ENCODE peak calls at places on chromosomes 7 and 10, in four cellular contexts. Y is BJ, M is type B pancreatic cell, D is GM10248. V is an unnamed sample.
A peak's percentile ranks its signal among the peaks of the same experiment; 100 is the strongest.

GRCh38 chr7:40887099-40887498 is 752.3 kb downstream of the SUGCT start:
- DNase-seq in Y (no peak), M (no peak), D (no peak), V (no peak)

GRCh38 chr10:118763202-118763988 is 8.6 kb upstream of the CACUL1 start:
- DNase-seq in Y (no peak), M (no peak), D (no peak), V (no peak)

GRCh38 chr7:157080111-157080730 is 58.5 kb upstream of the UBE3C start:
- DNase-seq in Y (no peak), M (peak; percentile 45), D (no peak), V (no peak)

GRCh38 chr7:70267381-70267780 is 669.1 kb downstream of the AUTS2 start:
- DNase-seq in Y (no peak), M (no peak), D (no peak), V (no peak)

GRCh38 chr7:135260930-135261721 is 27.5 kb downstream of the STRA8 start:
- DNase-seq in Y (no peak), M (no peak), D (no peak), V (no peak)

GRCh38 chr7:6256709-6257535 is 15.5 kb downstream of the CYTH3 start:
- DNase-seq in Y (no peak), M (no peak), D (peak; percentile 62), V (peak; percentile 67)

GRCh38 chr10:99612167-99612831 is 7.9 kb downstream of the SLC25A28 start:
- DNase-seq in Y (no peak), M (no peak), D (peak; percentile 69), V (peak; percentile 71)

GRCh38 chr7:38542156-38542555 is 89.0 kb downstream of the AMPH start:
- DNase-seq in Y (peak; percentile 39), M (no peak), D (no peak), V (no peak)

GRCh38 chr10:27998178-27998953 is 513 bp downstream of the ODAD2 start:
- DNase-seq in Y (no peak), M (peak; percentile 72), D (no peak), V (peak; percentile 44)

GRCh38 chr7:51084121-51084520 is 232.5 kb downstream of the COBL start:
- DNase-seq in Y (no peak), M (no peak), D (no peak), V (no peak)

GRCh38 chr7:2100278-2101205 is 132.2 kb downstream of the MAD1L1 start:
- DNase-seq in Y (no peak), M (no peak), D (peak; percentile 65), V (no peak)

GRCh38 chr7:148695953-148696352 is 2.8 kb upstream of the CUL1 start:
- DNase-seq in Y (no peak), M (no peak), D (no peak), V (no peak)

GRCh38 chr7:121557034-121557892 is 161.2 kb upstream of the FAM3C start:
- DNase-seq in Y (no peak), M (no peak), D (no peak), V (no peak)

V was measured in MM.1S.